ENCODE peak calls at places on chromosomes 1 and 21, in seven cellular contexts. One of them, this sample, is unnamed.

GRCh38 chr1:42759114-42759513 is 7.7 kb downstream of the P3H1 start:
- DNase-seq in uterus: no peak
- DNase-seq in H1: no peak
- DNase-seq in lower lobe of right lung: no peak
- DNase-seq in HL-60: peak
- DNase-seq in pancreas: no peak
- DNase-seq in spleen: no peak
- DNase-seq in this sample: no peak

GRCh38 chr1:64136749-64137568 is 66.5 kb upstream of the UBE2U start:
- DNase-seq in uterus: peak
- DNase-seq in H1: peak
- DNase-seq in lower lobe of right lung: peak
- DNase-seq in HL-60: peak
- DNase-seq in pancreas: peak
- DNase-seq in spleen: no peak
- DNase-seq in this sample: peak

GRCh38 chr1:155931332-155932038 is 2.7 kb downstream of the KHDC4 start:
- DNase-seq in uterus: no peak
- DNase-seq in H1: no peak
- DNase-seq in lower lobe of right lung: peak
- DNase-seq in HL-60: no peak
- DNase-seq in pancreas: no peak
- DNase-seq in spleen: peak
- DNase-seq in this sample: no peak

GRCh38 chr1:85374160-85374559 is 90.8 kb downstream of the DDAH1 start:
- DNase-seq in uterus: no peak
- DNase-seq in H1: no peak
- DNase-seq in lower lobe of right lung: no peak
- DNase-seq in HL-60: no peak
- DNase-seq in pancreas: peak
- DNase-seq in spleen: no peak
- DNase-seq in this sample: no peak

GRCh38 chr1:237774246-237774645 is 116.5 kb downstream of the ZP4 start:
- DNase-seq in uterus: no peak
- DNase-seq in H1: no peak
- DNase-seq in lower lobe of right lung: no peak
- DNase-seq in HL-60: no peak
- DNase-seq in pancreas: no peak
- DNase-seq in spleen: no peak
- DNase-seq in this sample: no peak

GRCh38 chr1:9500756-9501754 is 38.2 kb upstream of the SLC25A33 start:
- DNase-seq in uterus: no peak
- DNase-seq in H1: no peak
- DNase-seq in lower lobe of right lung: no peak
- DNase-seq in HL-60: no peak
- DNase-seq in pancreas: no peak
- DNase-seq in spleen: no peak
- DNase-seq in this sample: no peak

GRCh38 chr1:86757272-86757984 is 53.1 kb downstream of the SH3GLB1 start:
- DNase-seq in uterus: peak
- DNase-seq in H1: no peak
- DNase-seq in lower lobe of right lung: no peak
- DNase-seq in HL-60: no peak
- DNase-seq in pancreas: no peak
- DNase-seq in spleen: no peak
- DNase-seq in this sample: no peak

GRCh38 chr1:18100493-18101063 is 7.0 kb upstream of the IGSF21 start:
- DNase-seq in uterus: no peak
- DNase-seq in H1: peak
- DNase-seq in lower lobe of right lung: no peak
- DNase-seq in HL-60: peak
- DNase-seq in pancreas: peak
- DNase-seq in spleen: no peak
- DNase-seq in this sample: no peak

GRCh38 chr1:235749755-235750300 is 100.2 kb upstream of the GNG4 start:
- DNase-seq in uterus: no peak
- DNase-seq in H1: no peak
- DNase-seq in lower lobe of right lung: no peak
- DNase-seq in HL-60: no peak
- DNase-seq in pancreas: no peak
- DNase-seq in spleen: no peak
- DNase-seq in this sample: no peak

GRCh38 chr1:200048244-200048643 is 20.7 kb downstream of the NR5A2 start:
- DNase-seq in uterus: no peak
- DNase-seq in H1: peak
- DNase-seq in lower lobe of right lung: no peak
- DNase-seq in HL-60: no peak
- DNase-seq in pancreas: no peak
- DNase-seq in spleen: peak
- DNase-seq in this sample: no peak

GRCh38 chr1:115829023-115829674 is 11.8 kb downstream of the NHLH2 start:
- DNase-seq in uterus: peak
- DNase-seq in H1: peak
- DNase-seq in lower lobe of right lung: peak
- DNase-seq in HL-60: peak
- DNase-seq in pancreas: no peak
- DNase-seq in spleen: no peak
- DNase-seq in this sample: peak

GRCh38 chr1:40877681-40878080 is 15.5 kb upstream of the CITED4 start:
- DNase-seq in uterus: peak
- DNase-seq in H1: no peak
- DNase-seq in lower lobe of right lung: no peak
- DNase-seq in HL-60: no peak
- DNase-seq in pancreas: peak
- DNase-seq in spleen: peak
- DNase-seq in this sample: peak

GRCh38 chr1:17588048-17588781 is 48.7 kb downstream of the ARHGEF10L start:
- DNase-seq in uterus: no peak
- DNase-seq in H1: no peak
- DNase-seq in lower lobe of right lung: peak
- DNase-seq in HL-60: peak
- DNase-seq in pancreas: peak
- DNase-seq in spleen: no peak
- DNase-seq in this sample: no peak

GRCh38 chr1:53465023-53465957 is 6.1 kb downstream of the DMRTB1 start:
- DNase-seq in uterus: no peak
- DNase-seq in H1: no peak
- DNase-seq in lower lobe of right lung: no peak
- DNase-seq in HL-60: no peak
- DNase-seq in pancreas: no peak
- DNase-seq in spleen: no peak
- DNase-seq in this sample: no peak

GRCh38 chr1:59029768-59030167 is 245.9 kb upstream of the JUN start:
- DNase-seq in uterus: no peak
- DNase-seq in H1: no peak
- DNase-seq in lower lobe of right lung: no peak
- DNase-seq in HL-60: no peak
- DNase-seq in pancreas: no peak
- DNase-seq in spleen: no peak
- DNase-seq in this sample: no peak

GRCh38 chr1:231216515-231216914 is 24.5 kb upstream of the GNPAT start:
- DNase-seq in uterus: no peak
- DNase-seq in H1: no peak
- DNase-seq in lower lobe of right lung: no peak
- DNase-seq in HL-60: no peak
- DNase-seq in pancreas: no peak
- DNase-seq in spleen: peak
- DNase-seq in this sample: no peak

GRCh38 chr1:111581166-111581565 is 38.4 kb upstream of the RAP1A start:
- DNase-seq in uterus: no peak
- DNase-seq in H1: no peak
- DNase-seq in lower lobe of right lung: no peak
- DNase-seq in HL-60: no peak
- DNase-seq in pancreas: no peak
- DNase-seq in spleen: no peak
- DNase-seq in this sample: no peak

GRCh38 chr1:40413527-40414252 is 36.6 kb upstream of the ZFP69B start:
- DNase-seq in uterus: no peak
- DNase-seq in H1: no peak
- DNase-seq in lower lobe of right lung: no peak
- DNase-seq in HL-60: no peak
- DNase-seq in pancreas: no peak
- DNase-seq in spleen: no peak
- DNase-seq in this sample: no peak

GRCh38 chr1:26530898-26531598 is 1.5 kb downstream of the RPS6KA1 start:
- DNase-seq in uterus: no peak
- DNase-seq in H1: peak
- DNase-seq in lower lobe of right lung: peak
- DNase-seq in HL-60: peak
- DNase-seq in pancreas: peak
- DNase-seq in spleen: peak
- DNase-seq in this sample: no peak

GRCh38 chr1:155128755-155129473 is 1.2 kb downstream of the EFNA1 start:
- DNase-seq in uterus: peak
- DNase-seq in H1: peak
- DNase-seq in lower lobe of right lung: peak
- DNase-seq in HL-60: no peak
- DNase-seq in pancreas: peak
- DNase-seq in spleen: peak
- DNase-seq in this sample: no peak

DNA sequence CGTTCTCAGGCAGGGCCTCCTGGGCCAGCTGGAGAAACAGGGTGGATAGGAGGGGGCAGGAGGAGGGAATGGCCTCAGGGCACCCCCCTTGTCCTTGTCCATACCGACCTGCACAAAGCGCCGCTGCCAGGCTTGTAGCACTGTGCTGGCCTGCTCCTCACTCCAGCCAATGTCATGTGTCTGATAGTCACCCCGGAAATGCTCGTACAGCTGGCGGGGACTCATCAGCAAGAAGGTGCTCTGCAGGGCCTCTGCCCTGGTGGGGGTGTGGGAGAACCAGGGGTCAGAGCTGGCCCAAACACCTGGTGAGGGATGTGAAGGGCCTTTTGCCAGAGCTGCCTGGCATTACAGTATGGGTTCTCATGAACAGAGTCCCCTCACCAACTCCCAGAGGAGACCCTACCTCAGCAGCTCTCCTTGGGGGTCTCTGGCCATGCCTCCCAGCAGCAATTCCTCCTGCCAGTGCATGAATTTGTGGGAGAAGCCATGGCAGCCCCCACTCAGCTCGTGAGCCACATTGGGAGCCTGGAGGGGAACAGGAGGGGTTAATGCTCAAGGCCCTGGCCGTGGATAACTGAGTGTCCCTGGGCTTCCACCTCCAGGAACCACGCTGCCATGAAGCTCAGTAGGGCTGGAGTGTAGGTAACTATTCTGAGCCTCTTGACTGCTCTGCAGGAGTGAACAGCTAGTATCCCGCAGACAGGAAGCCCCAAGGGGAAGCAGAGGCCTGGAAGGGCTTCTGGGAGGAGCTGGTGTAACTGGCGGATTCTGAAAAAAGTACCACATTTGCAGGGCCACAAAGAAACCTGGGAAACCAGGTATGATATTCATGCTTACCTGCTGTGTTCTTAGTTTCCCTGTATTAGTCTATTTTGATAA is 13.3 kb downstream of the PTCH2 start:
- DNase-seq in uterus: no peak
- DNase-seq in H1: no peak
- DNase-seq in lower lobe of right lung: no peak
- DNase-seq in HL-60: peak
- DNase-seq in pancreas: no peak
- DNase-seq in spleen: peak
- DNase-seq in this sample: no peak
- H3K4me3 ChIP-seq in uterus: no peak
- H3K4me3 ChIP-seq in H1: no peak
- H3K4me3 ChIP-seq in lower lobe of right lung: no peak
- H3K4me3 ChIP-seq in HL-60: no peak
- H3K4me3 ChIP-seq in pancreas: no peak
- H3K4me3 ChIP-seq in spleen: no peak
- H3K4me3 ChIP-seq in this sample: no peak

GRCh38 chr1:35856964-35857363 is 26.0 kb upstream of the AGO1 start:
- DNase-seq in uterus: no peak
- DNase-seq in H1: no peak
- DNase-seq in lower lobe of right lung: no peak
- DNase-seq in HL-60: no peak
- DNase-seq in pancreas: no peak
- DNase-seq in spleen: no peak
- DNase-seq in this sample: no peak

GRCh38 chr1:35851175-35851869 is 31.7 kb upstream of the AGO1 start:
- DNase-seq in uterus: peak
- DNase-seq in H1: no peak
- DNase-seq in lower lobe of right lung: no peak
- DNase-seq in HL-60: no peak
- DNase-seq in pancreas: no peak
- DNase-seq in spleen: no peak
- DNase-seq in this sample: peak

GRCh38 chr1:35857830-35858229 is 25.2 kb upstream of the AGO1 start:
- DNase-seq in uterus: no peak
- DNase-seq in H1: no peak
- DNase-seq in lower lobe of right lung: no peak
- DNase-seq in HL-60: peak
- DNase-seq in pancreas: no peak
- DNase-seq in spleen: no peak
- DNase-seq in this sample: no peak

GRCh38 chr1:35852241-35852640 is 30.8 kb upstream of the AGO1 start:
- DNase-seq in uterus: no peak
- DNase-seq in H1: no peak
- DNase-seq in lower lobe of right lung: no peak
- DNase-seq in HL-60: no peak
- DNase-seq in pancreas: no peak
- DNase-seq in spleen: no peak
- DNase-seq in this sample: no peak

GRCh38 chr1:35855016-35855700 is 27.9 kb upstream of the AGO1 start:
- DNase-seq in uterus: no peak
- DNase-seq in H1: peak
- DNase-seq in lower lobe of right lung: no peak
- DNase-seq in HL-60: no peak
- DNase-seq in pancreas: no peak
- DNase-seq in spleen: no peak
- DNase-seq in this sample: no peak
- TF ChIP-seq CTCF in uterus: no peak
- TF ChIP-seq CTCF in H1: peak
- TF ChIP-seq CTCF in lower lobe of right lung: no peak
- TF ChIP-seq CTCF in HL-60: no peak
- TF ChIP-seq CTCF in pancreas: no peak
- TF ChIP-seq CTCF in spleen: no peak
- TF ChIP-seq CTCF in this sample: no peak

DNA sequence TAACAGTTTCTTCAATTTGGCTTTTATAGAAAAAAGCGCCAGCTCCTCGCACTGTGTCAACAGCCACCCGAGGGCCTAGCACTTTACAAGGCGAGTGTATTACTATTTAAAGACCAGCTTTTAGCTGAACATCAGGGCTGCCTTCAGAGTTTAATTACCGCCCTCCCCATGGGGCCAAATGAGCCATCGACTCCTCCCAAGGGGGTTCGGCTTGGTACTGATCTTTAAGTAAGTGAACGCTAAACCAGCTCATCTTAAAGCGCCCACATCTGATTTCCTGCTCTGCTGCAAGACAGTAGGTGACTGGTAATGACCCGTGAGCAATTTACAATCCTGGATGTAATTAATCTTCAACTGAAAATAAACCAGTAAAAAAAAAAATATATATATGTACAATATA is 298.8 kb downstream of the DSCAM start:
- DNase-seq in uterus: no peak
- DNase-seq in H1: peak
- DNase-seq in lower lobe of right lung: no peak
- DNase-seq in HL-60: no peak
- DNase-seq in pancreas: no peak
- DNase-seq in spleen: no peak
- DNase-seq in this sample: no peak
- H3K4me3 ChIP-seq in uterus: no peak
- H3K4me3 ChIP-seq in H1: no peak
- H3K4me3 ChIP-seq in lower lobe of right lung: no peak
- H3K4me3 ChIP-seq in HL-60: no peak
- H3K4me3 ChIP-seq in pancreas: no peak
- H3K4me3 ChIP-seq in spleen: no peak
- H3K4me3 ChIP-seq in this sample: no peak

GRCh38 chr1:218674280-218674773 is 329.2 kb downstream of the TGFB2 start:
- DNase-seq in uterus: no peak
- DNase-seq in H1: peak
- DNase-seq in lower lobe of right lung: peak
- DNase-seq in HL-60: no peak
- DNase-seq in pancreas: peak
- DNase-seq in spleen: no peak
- DNase-seq in this sample: peak
- TF ChIP-seq CTCF in uterus: no peak
- TF ChIP-seq CTCF in H1: peak
- TF ChIP-seq CTCF in lower lobe of right lung: peak
- TF ChIP-seq CTCF in HL-60: no peak
- TF ChIP-seq CTCF in pancreas: no peak
- TF ChIP-seq CTCF in spleen: no peak
- TF ChIP-seq CTCF in this sample: no peak

This sample was measured in AG04449.